ENCODE peak calls at places on chromosomes 12 and 14, in eight cellular contexts. Y is neural crest cell, N is RWPE1, X is fibroblast of villous mesenchyme, S is fibroblast of the aortic adventitia, W is HCT116, J is stomach, F is natural killer cell. E is an unnamed sample.

GRCh38 chr12:104507672-104508071 is 50.9 kb downstream of the CHST11 start:
- DNase-seq in N (peak; percentile 15), Y (no peak), J (no peak), X (no peak), S (no peak), F (no peak), W (no peak), E (no peak)

GRCh38 chr14:104184911-104185499 is 46.6 kb downstream of the KIF26A start:
- DNase-seq in S (no peak), Y (no peak), J (no peak), F (no peak), W (no peak), N (peak; percentile 32), X (no peak), E (no peak)

GRCh38 chr12:47458273-47458672 is 247.6 kb downstream of the RPAP3 start:
- DNase-seq in X (no peak), Y (no peak), N (peak; percentile 46), J (no peak), S (peak; percentile 3), F (no peak), W (peak; percentile 3), E (peak; percentile 21)

GRCh38 chr14:32217301-32217700 is 14.2 kb upstream of the RNU6-8 start:
- DNase-seq in W (no peak), J (no peak), Y (no peak), S (no peak), N (no peak), X (no peak), F (no peak), E (no peak)

GRCh38 chr12:92992041-92992440 is 62.9 kb upstream of the EEA1 start:
- DNase-seq in S (no peak), X (no peak), N (no peak), J (no peak), W (no peak), Y (no peak), F (no peak), E (no peak)

GRCh38 chr12:10031771-10032175 is 1.3 kb downstream of the CLEC9A start:
- DNase-seq in F (no peak), N (peak; percentile 13), J (no peak), Y (no peak), W (no peak), X (peak; percentile 56), S (peak; percentile 46), E (peak; percentile 87)

GRCh38 chr12:58639323-58639934 is 280.9 kb downstream of the LRIG3 start:
- DNase-seq in F (no peak), X (peak; percentile 69), W (no peak), Y (no peak), J (no peak), S (peak; percentile 77), N (no peak), E (peak; percentile 39)

GRCh38 chr14:89936654-89937185 is 17.8 kb downstream of the EFCAB11 start:
- DNase-seq in N (no peak), J (no peak), Y (no peak), X (no peak), W (no peak), S (no peak), F (no peak), E (no peak)

GRCh38 chr12:59736786-59737185 is 141.0 kb downstream of the SLC16A7 start:
- DNase-seq in Y (no peak), N (peak; percentile 34), F (no peak), W (no peak), J (no peak), S (peak; percentile 88), X (peak; percentile 78), E (peak; percentile 62)

GRCh38 chr14:65676361-65677014 is 264.0 kb downstream of the FUT8 start:
- DNase-seq in S (no peak), X (peak; percentile 41), W (no peak), Y (no peak), J (no peak), F (no peak), N (no peak), E (no peak)

GRCh38 chr12:24039113-24039525 is 89.6 kb upstream of the SOX5 start:
- DNase-seq in Y (no peak), S (peak; percentile 93), X (peak; percentile 87), F (no peak), W (no peak), N (peak; percentile 25), J (no peak), E (peak; percentile 96)

GRCh38 chr14:76924363-76925151 is 98.3 kb downstream of the LRRC74A start:
- DNase-seq in X (no peak), Y (no peak), N (no peak), F (no peak), J (no peak), W (no peak), S (no peak), E (no peak)

GRCh38 chr14:98171654-98172053 is 1100.3 kb downstream of the BCL11B start:
- DNase-seq in X (no peak), J (no peak), S (no peak), N (no peak), W (no peak), Y (no peak), F (no peak), E (no peak)

GRCh38 chr12:102948941-102949352 is 8.5 kb upstream of the ASCL1 start:
- DNase-seq in W (peak; percentile 23), N (peak; percentile 27), X (peak; percentile 39), Y (peak; percentile 84), F (no peak), J (peak; percentile 63), S (peak; percentile 52), E (peak; percentile 42)

GRCh38 chr12:6333029-6333428 is 8.8 kb downstream of the TNFRSF1A start:
- DNase-seq in S (no peak), W (no peak), N (no peak), F (no peak), J (no peak), X (no peak), Y (no peak), E (no peak)

GRCh38 chr14:87131879-87132278 is 861.1 kb downstream of the GALC start:
- DNase-seq in Y (no peak), J (no peak), N (peak; percentile 73), S (peak; percentile 27), W (no peak), F (no peak), X (peak; percentile 28), E (peak; percentile 85)

DNA sequence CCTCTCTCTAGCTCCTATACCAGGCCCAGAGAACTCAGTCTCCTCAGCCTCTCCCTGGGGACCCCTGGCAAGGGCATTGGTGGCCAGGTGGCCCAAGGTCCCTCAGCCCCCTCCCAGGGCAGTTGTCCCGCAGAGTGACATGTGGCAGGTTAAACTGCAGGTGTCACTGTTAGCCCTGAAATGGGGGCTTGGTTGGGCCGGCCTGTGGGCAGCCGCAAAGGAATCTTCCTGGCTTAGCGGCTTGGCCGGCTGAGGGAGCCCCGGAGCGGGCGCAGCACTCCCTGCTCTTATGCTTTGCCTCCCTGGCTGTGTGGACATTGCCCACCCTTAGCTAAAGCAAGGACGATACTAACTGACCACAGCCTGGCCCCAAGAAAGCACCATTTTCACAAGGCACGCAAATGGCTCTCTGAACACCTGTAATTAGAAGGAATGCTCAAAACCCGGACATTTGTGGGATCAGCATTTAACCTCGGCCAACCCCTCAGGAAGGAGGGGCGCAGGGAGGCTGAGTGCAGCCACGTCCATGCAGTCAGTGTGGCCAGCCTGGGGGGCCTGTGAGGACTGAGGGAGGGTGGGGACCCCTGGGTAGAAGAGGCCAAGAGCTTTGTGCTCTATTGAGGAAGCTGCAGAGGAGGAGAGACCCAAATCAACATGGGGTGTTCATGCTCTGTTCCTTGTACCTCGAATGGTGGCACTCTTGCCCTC is 82.2 kb downstream of the PAPOLA start:
- DNase-seq in W (peak; percentile 33), S (no peak), F (no peak), X (peak; percentile 18), N (peak; percentile 27), Y (peak; percentile 66), J (no peak), E (peak; percentile 61)
- TF ChIP-seq CTCF in W (peak; percentile 62), S (peak; percentile 25), F (no peak), X (peak; percentile 40), N (peak; percentile 41), Y (peak; percentile 78), J (no peak), E (peak; percentile 44)

DNA sequence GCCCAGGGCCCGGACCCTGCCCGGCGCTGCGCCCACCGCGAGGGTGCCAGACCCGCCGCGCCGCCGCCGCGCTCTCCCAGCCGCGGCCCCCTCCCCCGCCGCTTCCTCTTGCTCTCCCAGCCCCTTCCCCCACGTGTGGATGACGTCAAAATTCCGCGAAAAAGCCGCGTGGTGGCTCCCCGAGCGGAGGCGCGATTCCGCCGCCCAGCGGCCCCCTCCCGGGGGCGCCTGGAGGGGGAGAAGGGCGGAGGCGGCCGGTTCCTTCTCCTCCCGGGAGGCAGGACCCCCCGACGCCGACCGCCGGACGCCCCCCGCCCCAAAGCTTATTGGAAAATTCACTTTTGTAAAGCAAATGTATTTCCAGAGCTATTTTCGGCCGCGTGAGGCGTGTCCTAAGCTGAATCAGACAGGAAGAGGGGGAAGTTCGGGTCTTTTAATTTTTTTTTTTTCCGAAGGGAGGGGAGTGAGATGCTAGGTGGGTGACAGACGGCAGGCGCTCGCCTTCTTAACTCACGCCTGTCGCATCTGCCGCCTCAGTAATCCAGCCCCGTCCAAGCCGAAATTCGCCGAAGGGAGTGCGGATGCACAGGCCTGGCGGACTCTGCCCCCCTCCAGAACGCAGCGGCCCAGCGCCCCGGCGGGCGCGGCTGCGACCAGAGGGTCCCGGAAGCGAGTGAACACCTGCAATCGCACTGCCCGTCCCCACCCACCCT is 4.1 kb upstream of the CCND2 start:
- DNase-seq in F (peak; percentile 91), Y (peak; percentile 78), X (peak; percentile 42), S (no peak), J (peak; percentile 68), W (no peak), N (peak; percentile 54), E (no peak)
- TF ChIP-seq CTCF in F (peak; percentile 17), Y (peak; percentile 48), X (no peak), S (no peak), J (peak; percentile 19), W (no peak), N (no peak), E (no peak)

GRCh38 chr14:21840765-21841164 is 167.1 kb upstream of the OR4E1 start:
- DNase-seq in F (no peak), W (peak; percentile 24), S (no peak), N (no peak), Y (no peak), X (no peak), J (no peak), E (peak; percentile 7)
- TF ChIP-seq CTCF in F (no peak), W (peak; percentile 13), S (no peak), N (no peak), Y (no peak), X (no peak), J (no peak), E (peak; percentile 8)

DNA sequence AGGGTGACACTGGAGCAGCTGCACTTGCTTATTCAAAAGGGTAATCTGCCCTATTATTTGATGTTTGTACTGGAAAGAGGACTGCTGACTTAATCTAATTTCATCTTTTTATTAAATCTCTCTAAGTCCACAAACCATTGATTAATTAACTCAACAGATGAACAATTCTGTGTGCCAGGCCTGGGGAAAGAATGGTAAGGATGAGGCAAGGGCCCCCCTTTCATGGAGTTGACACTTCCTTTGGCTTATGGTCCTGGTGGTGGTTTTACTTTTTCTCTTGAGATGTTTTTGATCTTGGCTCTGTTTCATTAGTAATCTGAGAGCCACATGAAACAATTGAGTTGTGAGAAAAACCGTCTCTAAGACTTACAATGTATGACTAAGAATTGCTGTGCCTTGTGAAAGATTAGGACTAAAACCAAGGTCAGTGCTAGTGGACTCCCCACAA is 52.7 kb upstream of the EVL start:
- DNase-seq in W (no peak), F (no peak), Y (no peak), S (peak; percentile 90), X (peak; percentile 33), J (no peak), N (no peak), E (peak; percentile 68)
- TF ChIP-seq CTCF in W (no peak), F (no peak), Y (no peak), S (no peak), X (no peak), J (no peak), N (no peak), E (no peak)

GRCh38 chr14:41615011-41615595 is 8.4 kb downstream of the LRFN5 start:
- DNase-seq in J (no peak), W (no peak), S (peak; percentile 72), Y (no peak), N (no peak), X (no peak), F (no peak), E (no peak)
- TF ChIP-seq CTCF in J (no peak), W (no peak), S (no peak), Y (no peak), N (no peak), X (no peak), F (no peak), E (no peak)

E was measured in MCF 10A.